ENCODE peak calls at places on chromosomes 12 and 14, in nine cellular contexts. A is body of pancreas; X is T-helper 1 cell; Y is lower lobe of right lung; R is Caki2; H is activated CD4-positive, alpha-beta T cell treated with anti-CD3 and anti-CD28 coated beads, Interleukin-2, amount 50 U/mL, for 1 hour; Q is naive thymus-derived CD8-positive, alpha-beta T cell; V is activated CD8-positive, alpha-beta memory T cell treated with anti-CD3 and anti-CD28 coated beads for 1 hour; K is lower leg skin. Z is an unnamed sample.

GRCh38 chr12:21073822-21074460 is 57.1 kb upstream of the SLCO1B1 start:
- DNase-seq in A (no peak), X (no peak), Y (no peak), R (no peak), H (no peak), Q (no peak), V (no peak), K (no peak), Z (peak)

GRCh38 chr12:22101749-22102243 is 55.8 kb downstream of the CMAS start:
- DNase-seq in A (no peak), X (no peak), Y (no peak), R (peak), H (no peak), Q (no peak), V (no peak), K (peak), Z (peak)

GRCh38 chr14:35374273-35374681 is 30.3 kb downstream of the NFKBIA start:
- DNase-seq in A (peak), X (no peak), Y (peak), R (peak), H (no peak), Q (no peak), V (no peak), K (peak), Z (peak)

GRCh38 chr14:23359167-23359626 is 5.8 kb downstream of the EFS start:
- DNase-seq in A (no peak), X (no peak), Y (no peak), R (no peak), H (no peak), Q (no peak), V (no peak), K (no peak), Z (no peak)

GRCh38 chr14:34356267-34356660 is 105.8 kb downstream of the SPTSSA start:
- DNase-seq in A (no peak), X (no peak), Y (no peak), R (no peak), H (no peak), Q (no peak), V (no peak), K (no peak), Z (no peak)

GRCh38 chr12:52871291-52871961 is 22.6 kb upstream of the KRT78 start:
- DNase-seq in A (no peak), X (no peak), Y (no peak), R (peak), H (no peak), Q (no peak), V (no peak), K (peak), Z (peak)

GRCh38 chr12:100267603-100268281 is 765 bp downstream of the SCYL2 start:
- DNase-seq in A (no peak), X (no peak), Y (no peak), R (no peak), H (peak), Q (peak), V (no peak), K (peak), Z (no peak)

GRCh38 chr12:82800185-82800584 is 113.5 kb downstream of the TMTC2 start:
- DNase-seq in A (no peak), X (no peak), Y (no peak), R (no peak), H (no peak), Q (no peak), V (no peak), K (no peak), Z (no peak)

GRCh38 chr14:61335876-61336275 is 14.5 kb downstream of the PRKCH start:
- DNase-seq in A (no peak), X (no peak), Y (no peak), R (no peak), H (no peak), Q (peak), V (no peak), K (no peak), Z (no peak)